ENCODE peak calls at places on chromosomes 11 and 22, in eight cellular contexts. A, T, V, N, R, J, B and I are unnamed samples.

GRCh38 chr11:108115495-108116140 is 5.7 kb upstream of the ACAT1 start:
- DNase-seq in R (peak; percentile 24), T (no peak), N (peak; percentile 64), J (no peak), V (peak; percentile 84), B (no peak), A (no peak), I (peak; percentile 87)

GRCh38 chr11:74418509-74418895 is 20.3 kb upstream of the PGM2L1 start:
- DNase-seq in A (no peak), J (no peak), N (no peak), V (no peak), T (no peak), B (no peak), R (peak; percentile 60), I (peak; percentile 61)

GRCh38 chr11:11669447-11669846 is 47.6 kb upstream of the GALNT18 start:
- DNase-seq in N (no peak), A (no peak), B (no peak), R (no peak), T (no peak), V (no peak), J (no peak), I (no peak)

GRCh38 chr11:12565406-12565805 is 108.8 kb upstream of the TEAD1 start:
- DNase-seq in J (no peak), A (no peak), R (no peak), V (no peak), T (no peak), N (no peak), B (no peak), I (no peak)

GRCh38 chr11:131682373-131683015 is 312.1 kb downstream of the NTM start:
- DNase-seq in T (no peak), N (no peak), A (no peak), J (no peak), R (no peak), B (no peak), V (no peak), I (no peak)

GRCh38 chr22:37133304-37134018 is 16.3 kb downstream of the IL2RB start:
- DNase-seq in T (no peak), R (no peak), J (no peak), N (no peak), V (no peak), A (no peak), B (no peak), I (no peak)

GRCh38 chr11:112339566-112339965 is 78.9 kb upstream of the PLET1 start:
- DNase-seq in V (no peak), R (no peak), J (no peak), B (no peak), N (no peak), A (no peak), T (no peak), I (no peak)

GRCh38 chr22:32700186-32700882 is 101.2 kb upstream of the TIMP3 start:
- DNase-seq in J (no peak), R (peak; percentile 2), A (no peak), B (no peak), N (peak; percentile 64), V (peak; percentile 31), T (no peak), I (peak; percentile 52)

GRCh38 chr11:106872246-106872645 is 146.0 kb downstream of the GUCY1A2 start:
- DNase-seq in R (no peak), N (no peak), V (no peak), T (no peak), A (no peak), B (no peak), J (no peak), I (no peak)

GRCh38 chr11:62400760-62401159 is 18.1 kb upstream of the SCGB1A1 start:
- DNase-seq in A (no peak), R (no peak), B (no peak), V (peak; percentile 90), T (no peak), J (no peak), N (peak; percentile 86), I (peak; percentile 97)